ENCODE peak calls at places on chromosomes 7 and 10, in nine cellular contexts. L is spleen, G is GM12878, S is uterus, Q is upper lobe of left lung, C is lower leg skin, F is ovary, H is right lobe of liver, R is IMR-90. Y is an unnamed sample.

GRCh38 chr7:131604841-131605279 is 48.4 kb upstream of the PODXL start:
- DNase-seq in L (no peak), G (no peak), S (no peak), Q (no peak), C (no peak), F (no peak), H (no peak), R (peak; percentile 77), Y (no peak)

GRCh38 chr7:6346581-6346980 is 74.2 kb upstream of the CYTH3 start:
- DNase-seq in L (no peak), G (no peak), S (no peak), Q (no peak), C (no peak), F (no peak), H (no peak), R (no peak), Y (no peak)

GRCh38 chr10:30828227-30828626 is 198.7 kb upstream of the LYZL2 start:
- DNase-seq in L (peak; percentile 19), G (no peak), S (no peak), Q (no peak), C (no peak), F (no peak), H (no peak), R (no peak), Y (no peak)

GRCh38 chr7:150941983-150942590 is 36.0 kb downstream of the KCNH2 start:
- DNase-seq in L (peak; percentile 82), G (no peak), S (no peak), Q (peak; percentile 20), C (no peak), F (no peak), H (peak; percentile 42), R (no peak), Y (no peak)

GRCh38 chr10:100847440-100847839 is 65.3 kb upstream of the SLF2 start:
- DNase-seq in L (no peak), G (no peak), S (no peak), Q (no peak), C (no peak), F (no peak), H (no peak), R (peak; percentile 52), Y (no peak)

GRCh38 chr10:26527018-26527417 is 88.9 kb downstream of the APBB1IP start:
- DNase-seq in L (no peak), G (no peak), S (no peak), Q (no peak), C (no peak), F (no peak), H (no peak), R (no peak), Y (no peak)

GRCh38 chr10:120607710-120608703 is 151.0 kb downstream of the PLPP4 start:
- DNase-seq in L (no peak), G (no peak), S (no peak), Q (no peak), C (no peak), F (no peak), H (no peak), R (no peak), Y (no peak)

GRCh38 chr10:83373659-83374058 is 765.6 kb upstream of the GHITM start:
- DNase-seq in L (no peak), G (no peak), S (no peak), Q (no peak), C (no peak), F (no peak), H (no peak), R (no peak), Y (no peak)

GRCh38 chr10:74079914-74080590 is 70.6 kb downstream of the AP3M1 start:
- DNase-seq in L (no peak), G (no peak), S (no peak), Q (no peak), C (no peak), F (no peak), H (no peak), R (peak; percentile 34), Y (no peak)

GRCh38 chr10:85459906-85460305 is 906.7 kb downstream of the GRID1 start:
- DNase-seq in L (no peak), G (no peak), S (no peak), Q (no peak), C (no peak), F (no peak), H (no peak), R (no peak), Y (no peak)

GRCh38 chr7:114663502-114663901 is 248.9 kb downstream of the FOXP2 start:
- DNase-seq in L (no peak), G (peak; percentile 15), S (no peak), Q (no peak), C (no peak), F (no peak), H (no peak), R (peak; percentile 34), Y (no peak)

GRCh38 chr10:112208292-112208691 is 24.7 kb upstream of the GPAM start:
- DNase-seq in L (no peak), G (no peak), S (no peak), Q (no peak), C (no peak), F (no peak), H (no peak), R (peak; percentile 60), Y (no peak)

GRCh38 chr7:125661006-125661405 is 731.4 kb upstream of the POT1 start:
- DNase-seq in L (no peak), G (no peak), S (no peak), Q (no peak), C (no peak), F (no peak), H (no peak), R (no peak), Y (no peak)

GRCh38 chr7:33428415-33428814 is 299.1 kb downstream of the BBS9 start:
- DNase-seq in L (no peak), G (no peak), S (no peak), Q (no peak), C (no peak), F (no peak), H (no peak), R (no peak), Y (no peak)

GRCh38 chr10:30197186-30197585 is 137.8 kb upstream of the JCAD start:
- DNase-seq in L (no peak), G (no peak), S (no peak), Q (no peak), C (no peak), F (no peak), H (no peak), R (no peak), Y (no peak)

GRCh38 chr10:34549953-34550352 is 265.1 kb downstream of the PARD3 start:
- DNase-seq in L (no peak), G (no peak), S (no peak), Q (no peak), C (no peak), F (no peak), H (no peak), R (no peak), Y (no peak)

GRCh38 chr7:44073664-44074348 is 8.4 kb upstream of the PGAM2 start:
- DNase-seq in L (peak; percentile 98), G (no peak), S (peak; percentile 49), Q (peak; percentile 88), C (peak; percentile 72), F (peak; percentile 48), H (peak; percentile 94), R (peak; percentile 66), Y (peak; percentile 55)
- TF ChIP-seq POLR2A in L (no peak), G (no peak), S (peak; percentile 21), Q (no peak), C (no peak), F (no peak), H (peak; percentile 15), R (no peak), Y (no peak)

GRCh38 chr7:130298927-130299326 is 6.0 kb downstream of the CPA4 start:
- DNase-seq in L (no peak), G (no peak), S (no peak), Q (no peak), C (no peak), F (no peak), H (peak; percentile 64), R (no peak), Y (no peak)
- TF ChIP-seq CTCF in L (no peak), G (no peak), S (no peak), Q (no peak), C (no peak), F (no peak), H (no peak), R (no peak), Y (no peak)

GRCh38 chr10:102132193-102132562 is 662 bp upstream of the PPRC1 start:
- DNase-seq in L (no peak), G (no peak), S (no peak), Q (no peak), C (no peak), F (no peak), H (no peak), R (no peak), Y (no peak)

GRCh38 chr10:102134416-102134815 is 1.6 kb downstream of the PPRC1 start:
- DNase-seq in L (peak; percentile 56), G (no peak), S (no peak), Q (no peak), C (no peak), F (no peak), H (no peak), R (no peak), Y (no peak)

GRCh38 chr10:102131286-102132170 is 1.3 kb upstream of the PPRC1 start:
- DNase-seq in L (no peak), G (no peak), S (no peak), Q (no peak), C (no peak), F (no peak), H (no peak), R (peak; percentile 64), Y (no peak)

GRCh38 chr10:102133373-102134195 is 744 bp downstream of the PPRC1 start:
- DNase-seq in L (peak; percentile 92), G (no peak), S (peak; percentile 81), Q (peak; percentile 78), C (peak; percentile 49), F (peak; percentile 92), H (peak; percentile 79), R (peak; percentile 70), Y (no peak)

DNA sequence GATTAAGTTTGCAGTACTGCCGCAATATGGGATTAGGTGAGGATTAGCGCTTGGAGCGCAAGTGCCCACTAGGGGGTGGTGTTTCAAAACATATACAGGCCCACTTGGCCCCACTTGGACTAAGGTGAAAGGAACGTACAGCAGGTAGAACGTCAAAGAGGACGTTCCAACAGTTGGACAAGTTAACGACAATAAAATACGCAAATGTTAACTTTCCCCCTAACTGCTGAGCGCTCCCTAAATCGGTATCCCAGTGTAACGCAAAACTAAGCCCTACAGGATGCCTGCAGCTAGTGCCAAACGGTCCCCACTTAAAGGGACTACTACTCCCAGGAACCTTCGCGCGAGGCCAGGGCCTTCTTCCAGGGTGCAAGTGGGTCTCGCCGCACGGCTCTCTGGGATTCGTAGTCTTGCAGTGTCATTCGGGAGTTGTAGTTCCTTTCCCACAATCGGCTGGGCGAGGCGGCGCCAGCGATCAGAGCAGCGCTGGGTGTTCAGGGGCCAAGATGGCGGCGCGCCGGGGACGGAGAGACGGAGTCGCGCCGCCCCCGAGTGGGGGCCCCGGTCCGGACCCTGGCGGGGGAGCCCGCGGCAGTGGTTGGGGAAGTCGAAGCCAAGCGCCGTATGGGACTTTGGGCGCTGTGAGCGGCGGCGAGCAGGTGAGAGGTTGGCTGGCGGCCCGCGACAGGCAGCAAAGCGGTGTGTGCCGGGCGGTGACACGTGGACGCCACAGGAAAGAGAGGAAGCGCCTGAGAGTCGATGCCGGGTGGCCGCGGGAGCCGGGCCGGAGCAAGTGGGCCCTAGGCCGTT is at the start of gene PPRC1:
- DNase-seq in L (peak; percentile 99), G (peak; percentile 97), S (peak; percentile 97), Q (peak; percentile 100), C (peak; percentile 99), F (peak; percentile 98), H (peak; percentile 99), R (peak; percentile 99), Y (peak; percentile 99)
- TF ChIP-seq POLR2A in L (no peak), G (peak; percentile 91), S (peak; percentile 69), Q (peak; percentile 54), C (no peak), F (peak; percentile 93), H (peak; percentile 68), R (peak; percentile 95), Y (no peak)

GRCh38 chr7:15783971-15784693 is 97.6 kb upstream of the MEOX2 start:
- DNase-seq in L (no peak), G (no peak), S (no peak), Q (no peak), C (no peak), F (no peak), H (no peak), R (no peak), Y (no peak)
- TF ChIP-seq CTCF in L (no peak), G (no peak), S (no peak), Q (no peak), C (no peak), F (no peak), H (no peak), R (no peak), Y (no peak)